ENCODE peak calls at places on chromosomes 5 and 9, in ten cellular contexts. B is tibial artery, L is MM.1S, Z is RWPE1, T is cardiac fibroblast, M is CD14-positive monocyte, V is endodermal cell, C is Calu3, Q is fibroblast of the aortic adventitia, W is body of pancreas. G is an unnamed sample.

GRCh38 chr5:171855798-171856772 is 70.5 kb downstream of the SMIM23 start:
- DNase-seq in Z (no peak), Q (no peak), V (no peak), W (no peak), M (no peak), B (no peak), T (peak), L (no peak), C (no peak), G (no peak)

GRCh38 chr5:137563301-137563645 is 64.1 kb upstream of the SPOCK1 start:
- DNase-seq in Q (no peak), W (no peak), T (no peak), V (no peak), L (no peak), B (no peak), M (no peak), C (no peak), Z (no peak), G (no peak)

GRCh38 chr9:94921656-94922055 is 195.2 kb downstream of the AOPEP start:
- DNase-seq in L (no peak), B (no peak), M (no peak), T (no peak), V (peak), Q (no peak), W (no peak), C (no peak), Z (no peak), G (no peak)

GRCh38 chr9:88501086-88501485 is 33.9 kb upstream of the NXNL2 start:
- DNase-seq in V (no peak), Q (no peak), C (no peak), W (no peak), Z (no peak), T (no peak), M (no peak), L (no peak), B (no peak), G (no peak)

GRCh38 chr5:114153392-114153791 is 208.5 kb upstream of the KCNN2 start:
- DNase-seq in L (no peak), V (no peak), M (no peak), C (no peak), Q (no peak), Z (no peak), B (no peak), W (no peak), T (no peak), G (no peak)

GRCh38 chr9:79129865-79130480 is 441.8 kb upstream of the TLE4 start:
- DNase-seq in M (no peak), W (peak), L (peak), B (no peak), Q (peak), T (peak), Z (peak), V (peak), C (peak), G (no peak)

GRCh38 chr5:5100635-5101034 is 39.5 kb upstream of the ADAMTS16 start:
- DNase-seq in W (no peak), Q (no peak), Z (no peak), V (no peak), L (no peak), C (no peak), M (no peak), T (no peak), B (no peak), G (no peak)

GRCh38 chr9:83981126-83981871 is 694 bp downstream of the RMI1 start:
- DNase-seq in T (peak), Z (peak), L (peak), B (peak), V (peak), M (no peak), Q (peak), C (peak), W (peak), G (peak)

GRCh38 chr5:140429724-140430123 is 28.1 kb downstream of the ANKHD1 start:
- DNase-seq in B (no peak), V (no peak), Q (no peak), L (no peak), M (no peak), C (no peak), W (no peak), Z (no peak), T (no peak), G (no peak)

GRCh38 chr5:127723571-127723970 is 20.4 kb downstream of the CCDC192 start:
- DNase-seq in L (no peak), C (peak), B (peak), Z (peak), M (no peak), T (peak), Q (peak), W (no peak), V (no peak), G (no peak)

GRCh38 chr9:17930091-17930490 is 351.2 kb downstream of the SH3GL2 start:
- DNase-seq in W (no peak), L (no peak), T (no peak), B (no peak), C (no peak), Z (no peak), V (no peak), M (no peak), Q (no peak), G (no peak)

GRCh38 chr5:31455172-31455571 is 76.7 kb downstream of the DROSHA start:
- DNase-seq in M (no peak), L (no peak), T (no peak), B (no peak), Z (no peak), W (no peak), Q (no peak), V (no peak), C (no peak), G (no peak)

GRCh38 chr9:101536351-101536750 is 2.7 kb downstream of the RNF20 start:
- DNase-seq in L (no peak), V (no peak), C (no peak), M (no peak), T (peak), Z (peak), B (no peak), Q (peak), W (no peak), G (no peak)

GRCh38 chr5:40409600-40409999 is 270.1 kb upstream of the PTGER4 start:
- DNase-seq in L (no peak), C (no peak), V (no peak), W (no peak), M (no peak), B (peak), Z (no peak), T (no peak), Q (no peak), G (no peak)

GRCh38 chr5:147629196-147629595 is 119.3 kb upstream of the DPYSL3 start:
- DNase-seq in Z (no peak), Q (no peak), T (no peak), B (no peak), W (no peak), V (no peak), C (no peak), L (no peak), M (no peak), G (no peak)

GRCh38 chr5:122101636-122102285 is 23.7 kb upstream of the LOX start:
- DNase-seq in Q (peak), V (no peak), W (no peak), B (no peak), C (peak), Z (peak), L (peak), T (peak), M (no peak), G (no peak)

GRCh38 chr5:154330097-154330667 is 115.6 kb upstream of the SAP30L start:
- DNase-seq in C (no peak), L (no peak), W (no peak), T (no peak), Z (no peak), Q (no peak), B (no peak), V (no peak), M (no peak), G (no peak)

GRCh38 chr5:134555889-134556311 is 30.4 kb downstream of the JADE2 start:
- DNase-seq in V (peak), T (peak), C (peak), B (peak), Z (peak), Q (peak), L (no peak), W (no peak), M (peak), G (peak)

GRCh38 chr5:138353550-138353893 is 1.0 kb downstream of the KDM3B start:
- DNase-seq in Z (peak), Q (peak), V (no peak), C (no peak), M (no peak), L (peak), T (no peak), B (no peak), W (no peak), G (peak)

GRCh38 chr5:94268226-94268625 is 350.2 kb downstream of the KIAA0825 start:
- DNase-seq in V (no peak), T (no peak), C (no peak), L (no peak), W (no peak), Z (no peak), Q (no peak), M (no peak), B (no peak), G (no peak)

GRCh38 chr5:164672931-164673694 is 1167.7 kb downstream of the MAT2B start:
- DNase-seq in W (no peak), C (no peak), Z (peak), Q (peak), L (no peak), T (peak), V (no peak), B (no peak), M (no peak), G (no peak)

GRCh38 chr5:171483453-171484177 is 64.2 kb downstream of the FGF18 start:
- DNase-seq in Z (no peak), C (no peak), V (peak), M (no peak), Q (peak), T (peak), W (peak), L (no peak), B (peak), G (no peak)

GRCh38 chr5:10367586-10367985 is 14.1 kb downstream of the MARCHF6 start:
- DNase-seq in C (no peak), W (no peak), L (no peak), Z (no peak), Q (no peak), M (no peak), B (no peak), T (no peak), V (no peak), G (no peak)

GRCh38 chr9:132877818-132878694 is at the start of gene AK8:
- DNase-seq in B (peak), T (peak), M (peak), W (peak), C (peak), V (peak), L (peak), Z (peak), Q (peak), G (peak)

GRCh38 chr9:33140406-33141360 is 26.5 kb downstream of the B4GALT1 start:
- DNase-seq in C (no peak), B (peak), M (no peak), T (peak), Z (no peak), W (no peak), V (no peak), Q (no peak), L (no peak), G (no peak)

GRCh38 chr5:10331341-10331796 is 22.1 kb upstream of the MARCHF6 start:
- DNase-seq in W (peak), Z (no peak), V (peak), Q (peak), L (no peak), T (peak), M (no peak), B (peak), C (no peak), G (no peak)

GRCh38 chr5:171537463-171537862 is 118.0 kb downstream of the FGF18 start:
- DNase-seq in Q (no peak), T (no peak), W (no peak), V (no peak), M (no peak), B (no peak), C (no peak), L (no peak), Z (no peak), G (no peak)

GRCh38 chr9:120974181-120974580 is 47.6 kb upstream of the TRAF1 start:
- DNase-seq in Z (no peak), W (no peak), T (peak), Q (no peak), L (no peak), V (no peak), M (no peak), C (no peak), B (no peak), G (no peak)

GRCh38 chr5:18527017-18527416 is 892.8 kb downstream of the TAF11L14 start:
- DNase-seq in V (peak), L (no peak), C (no peak), W (no peak), T (no peak), B (no peak), Q (no peak), M (no peak), Z (no peak), G (no peak)
- TF ChIP-seq CTCF in V (peak), L (no peak), C (no peak), W (no peak), T (no peak), B (no peak), Q (no peak), M (no peak), Z (no peak), G (no peak)

GRCh38 chr9:19030899-19031298 is 2.1 kb downstream of the SAXO1 start:
- DNase-seq in C (no peak), T (no peak), M (no peak), V (no peak), W (no peak), L (no peak), B (no peak), Z (no peak), Q (no peak), G (no peak)

GRCh38 chr9:19032411-19032810 is 598 bp downstream of the SAXO1 start:
- DNase-seq in C (no peak), B (no peak), L (no peak), T (peak), M (no peak), Z (no peak), Q (no peak), V (no peak), W (no peak), G (no peak)

GRCh38 chr9:19033015-19033414 is at the start of gene SAXO1:
- DNase-seq in L (no peak), Z (no peak), Q (no peak), V (no peak), T (no peak), B (no peak), C (no peak), M (no peak), W (no peak), G (no peak)

DNA sequence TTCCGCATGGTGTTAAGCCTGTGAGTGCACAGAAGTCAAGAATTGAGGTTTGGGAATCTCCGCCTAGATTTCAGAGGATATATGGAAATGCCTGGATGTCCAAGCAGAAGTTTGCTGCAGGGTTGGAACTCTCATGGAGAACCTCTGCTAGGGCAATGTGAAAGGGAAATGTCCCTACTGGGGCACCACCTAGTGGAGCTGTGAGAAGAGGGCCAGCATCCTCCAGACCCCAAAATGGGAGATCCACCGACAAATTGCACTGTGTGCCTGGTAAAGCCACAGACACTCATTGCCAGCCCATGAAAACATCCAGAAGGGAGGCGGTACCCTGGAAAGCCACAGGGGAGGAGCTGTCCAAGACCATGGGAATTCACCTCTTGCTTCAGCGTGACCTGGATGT is 3.6 kb upstream of the SAXO1 start:
- DNase-seq in L (no peak), Z (no peak), B (no peak), M (no peak), W (no peak), V (no peak), T (no peak), Q (no peak), C (no peak), G (no peak)
- TF ChIP-seq CTCF in L (no peak), Z (no peak), B (no peak), M (no peak), W (no peak), V (peak), T (peak), Q (no peak), C (no peak), G (no peak)

DNA sequence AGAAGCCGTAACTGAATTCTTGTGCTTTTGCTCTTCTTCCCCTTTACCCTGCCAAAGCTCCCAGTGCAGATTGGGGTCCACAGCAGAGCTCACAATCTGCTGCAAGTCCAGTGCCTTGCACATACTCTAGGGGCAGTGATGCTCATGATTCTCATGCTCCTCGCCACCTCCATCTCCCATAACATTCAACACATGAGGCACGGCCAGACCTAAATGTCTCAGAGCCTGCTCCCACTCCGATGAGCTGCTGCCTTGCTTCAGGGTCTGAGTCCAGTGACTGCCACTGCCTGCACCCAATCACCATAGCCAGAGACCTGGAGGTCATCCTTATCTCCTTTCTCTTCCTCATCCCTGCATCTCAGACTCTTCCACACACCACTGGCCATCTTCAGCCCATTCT is 10.5 kb downstream of the CSF1R start:
- DNase-seq in L (no peak), W (no peak), Z (no peak), C (no peak), T (no peak), V (peak), M (no peak), Q (no peak), B (no peak), G (no peak)
- TF ChIP-seq CTCF in L (no peak), W (no peak), Z (no peak), C (no peak), T (no peak), V (peak), M (no peak), Q (no peak), B (no peak), G (no peak)

GRCh38 chr9:129384138-129384886 is 206.3 kb upstream of the IER5L start:
- DNase-seq in W (no peak), Z (no peak), C (no peak), B (no peak), L (no peak), M (no peak), Q (no peak), V (no peak), T (no peak), G (no peak)

GRCh38 chr9:129383005-129383414 is 204.9 kb upstream of the IER5L start:
- DNase-seq in M (peak), Z (peak), W (peak), V (peak), L (no peak), Q (no peak), B (peak), C (peak), T (no peak), G (peak)

GRCh38 chr9:129382281-129383004 is 204.4 kb upstream of the IER5L start:
- DNase-seq in Z (no peak), W (no peak), L (no peak), Q (peak), M (peak), V (no peak), C (no peak), B (no peak), T (no peak), G (peak)

GRCh38 chr9:129384887-129385614 is 207.0 kb upstream of the IER5L start:
- DNase-seq in Q (no peak), V (no peak), L (no peak), Z (no peak), B (no peak), W (no peak), C (no peak), M (peak), T (no peak), G (no peak)

DNA sequence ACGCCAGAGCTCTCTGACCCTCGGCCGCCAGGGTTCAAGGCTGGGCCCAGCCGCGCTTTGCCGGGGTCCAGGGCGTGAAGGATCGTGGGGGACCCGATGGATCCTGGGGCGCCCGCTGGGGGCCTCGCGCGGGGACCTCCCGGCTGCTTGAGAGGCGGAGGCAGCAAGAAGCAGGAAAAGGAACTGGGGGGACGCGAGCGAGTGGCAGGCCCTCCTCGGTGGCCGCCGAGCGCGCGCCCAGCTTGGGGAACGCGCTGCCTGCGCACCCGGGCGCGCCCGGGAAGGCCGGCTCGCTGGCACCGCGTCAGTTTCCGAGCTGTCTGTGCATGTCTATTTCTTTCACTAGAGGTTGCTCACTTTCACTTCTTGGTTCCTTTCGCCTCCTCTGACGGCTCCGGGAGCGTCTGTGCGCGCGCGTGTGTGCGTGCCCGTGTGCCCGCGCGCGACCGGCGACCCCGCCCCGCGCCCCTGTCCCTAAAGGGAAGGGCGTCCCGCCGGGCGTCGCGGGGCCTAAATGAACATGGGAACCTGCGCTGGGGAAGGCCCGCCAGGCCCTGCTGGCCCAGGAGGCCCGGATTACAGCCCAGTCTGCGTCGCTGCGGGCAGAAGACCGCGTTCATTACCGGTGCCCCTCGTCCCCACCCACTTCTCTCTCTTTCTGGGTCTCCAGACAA is 205.5 kb upstream of the IER5L start:
- DNase-seq in Q (peak), B (peak), C (peak), V (peak), T (peak), L (peak), W (peak), Z (peak), M (peak), G (peak)
- TF ChIP-seq CTCF in Q (no peak), B (peak), C (no peak), V (peak), T (no peak), L (no peak), W (no peak), Z (no peak), M (peak), G (no peak)